ENCODE peak calls at places on chromosomes 12 and 14, in four cellular contexts. One of them, this sample, is unnamed.

GRCh38 chr12:54596526-54596946 is 8.1 kb upstream of the PPP1R1A start:
- DNase-seq in H9: peak
- DNase-seq in AG10803: peak
- DNase-seq in sciatic nerve: peak
- DNase-seq in this sample: peak

GRCh38 chr12:111664510-111664909 is 21.2 kb downstream of the BRAP start:
- DNase-seq in H9: no peak
- DNase-seq in AG10803: no peak
- DNase-seq in sciatic nerve: no peak
- DNase-seq in this sample: no peak

GRCh38 chr14:23172096-23172495 is 11.4 kb downstream of the SLC7A8 start:
- DNase-seq in H9: no peak
- DNase-seq in AG10803: no peak
- DNase-seq in sciatic nerve: no peak
- DNase-seq in this sample: no peak

GRCh38 chr14:99156814-99157213 is 115.2 kb downstream of the BCL11B start:
- DNase-seq in H9: peak
- DNase-seq in AG10803: no peak
- DNase-seq in sciatic nerve: no peak
- DNase-seq in this sample: no peak

GRCh38 chr12:4217091-4217490 is 56.5 kb upstream of the CCND2 start:
- DNase-seq in H9: no peak
- DNase-seq in AG10803: no peak
- DNase-seq in sciatic nerve: no peak
- DNase-seq in this sample: no peak

GRCh38 chr12:57621497-57622292 is 10.5 kb downstream of the ARHGEF25 start:
- DNase-seq in H9: peak
- DNase-seq in AG10803: peak
- DNase-seq in sciatic nerve: peak
- DNase-seq in this sample: peak

GRCh38 chr12:47159348-47159747 is 79.6 kb upstream of the AMIGO2 start:
- DNase-seq in H9: no peak
- DNase-seq in AG10803: no peak
- DNase-seq in sciatic nerve: no peak
- DNase-seq in this sample: no peak

GRCh38 chr14:23430733-23431105 is 4.7 kb downstream of the MYH7 start:
- DNase-seq in H9: no peak
- DNase-seq in AG10803: peak
- DNase-seq in sciatic nerve: no peak
- DNase-seq in this sample: no peak

GRCh38 chr12:92827836-92828431 is 101.2 kb downstream of the EEA1 start:
- DNase-seq in H9: no peak
- DNase-seq in AG10803: peak
- DNase-seq in sciatic nerve: no peak
- DNase-seq in this sample: peak

GRCh38 chr14:75711134-75711795 is 50.2 kb downstream of the TTLL5 start:
- DNase-seq in H9: no peak
- DNase-seq in AG10803: peak
- DNase-seq in sciatic nerve: no peak
- DNase-seq in this sample: no peak

GRCh38 chr14:72894323-72894622 is 372 bp upstream of the DPF3 start:
- DNase-seq in H9: no peak
- DNase-seq in AG10803: no peak
- DNase-seq in sciatic nerve: no peak
- DNase-seq in this sample: no peak

GRCh38 chr12:51855586-51856428 is 7.3 kb upstream of the FIGNL2 start:
- DNase-seq in H9: peak
- DNase-seq in AG10803: peak
- DNase-seq in sciatic nerve: peak
- DNase-seq in this sample: no peak

GRCh38 chr12:57418255-57418654 is 12.6 kb downstream of the R3HDM2 start:
- DNase-seq in H9: no peak
- DNase-seq in AG10803: no peak
- DNase-seq in sciatic nerve: no peak
- DNase-seq in this sample: no peak

GRCh38 chr12:52019123-52019770 is 12.5 kb downstream of the TAMALIN start:
- DNase-seq in H9: no peak
- DNase-seq in AG10803: no peak
- DNase-seq in sciatic nerve: no peak
- DNase-seq in this sample: no peak

GRCh38 chr12:7374423-7375144 is 69.4 kb downstream of the CD163L1 start:
- DNase-seq in H9: peak
- DNase-seq in AG10803: peak
- DNase-seq in sciatic nerve: no peak
- DNase-seq in this sample: no peak

GRCh38 chr12:13211859-13212664 is 15.5 kb downstream of the EMP1 start:
- DNase-seq in H9: peak
- DNase-seq in AG10803: peak
- DNase-seq in sciatic nerve: peak
- DNase-seq in this sample: peak

GRCh38 chr14:104895786-104896642 is 28.7 kb upstream of the PLD4 start:
- DNase-seq in H9: peak
- DNase-seq in AG10803: no peak
- DNase-seq in sciatic nerve: peak
- DNase-seq in this sample: no peak

GRCh38 chr12:52232233-52232915 is 669 bp upstream of the KRT7 start:
- DNase-seq in H9: no peak
- DNase-seq in AG10803: peak
- DNase-seq in sciatic nerve: no peak
- DNase-seq in this sample: no peak

GRCh38 chr14:62189698-62190097 is 427.5 kb downstream of the SNAPC1 start:
- DNase-seq in H9: no peak
- DNase-seq in AG10803: peak
- DNase-seq in sciatic nerve: no peak
- DNase-seq in this sample: no peak

GRCh38 chr12:124082676-124083075 is 109.7 kb downstream of the ZNF664 start:
- DNase-seq in H9: no peak
- DNase-seq in AG10803: no peak
- DNase-seq in sciatic nerve: no peak
- DNase-seq in this sample: no peak

GRCh38 chr14:32710351-32711102 is 228.2 kb upstream of the NPAS3 start:
- DNase-seq in H9: no peak
- DNase-seq in AG10803: peak
- DNase-seq in sciatic nerve: no peak
- DNase-seq in this sample: no peak

GRCh38 chr12:31928246-31929139 is 30.7 kb upstream of the RESF1 start:
- DNase-seq in H9: no peak
- DNase-seq in AG10803: no peak
- DNase-seq in sciatic nerve: no peak
- DNase-seq in this sample: no peak

GRCh38 chr14:70448633-70449032 is 3.3 kb upstream of the ADAM21 start:
- DNase-seq in H9: no peak
- DNase-seq in AG10803: peak
- DNase-seq in sciatic nerve: no peak
- DNase-seq in this sample: no peak

GRCh38 chr12:20624718-20625117 is 70.4 kb upstream of the SLCO1C1 start:
- DNase-seq in H9: peak
- DNase-seq in AG10803: peak
- DNase-seq in sciatic nerve: no peak
- DNase-seq in this sample: no peak

GRCh38 chr14:99484106-99484505 is 2.9 kb downstream of the CCNK start:
- DNase-seq in H9: no peak
- DNase-seq in AG10803: no peak
- DNase-seq in sciatic nerve: no peak
- DNase-seq in this sample: no peak

GRCh38 chr14:84144166-84144565 is 1385.8 kb upstream of the FLRT2 start:
- DNase-seq in H9: no peak
- DNase-seq in AG10803: no peak
- DNase-seq in sciatic nerve: no peak
- DNase-seq in this sample: no peak

GRCh38 chr12:117911347-117911746 is 57.4 kb downstream of the KSR2 start:
- DNase-seq in H9: no peak
- DNase-seq in AG10803: no peak
- DNase-seq in sciatic nerve: no peak
- DNase-seq in this sample: no peak

GRCh38 chr12:112091563-112091962 is 17.0 kb downstream of the NAA25 start:
- DNase-seq in H9: no peak
- DNase-seq in AG10803: no peak
- DNase-seq in sciatic nerve: no peak
- DNase-seq in this sample: no peak

GRCh38 chr14:20680363-20680762 is 4.0 kb upstream of the RNASE4 start:
- DNase-seq in H9: no peak
- DNase-seq in AG10803: no peak
- DNase-seq in sciatic nerve: no peak
- DNase-seq in this sample: no peak